ENCODE peak calls at places on chromosome 22, in ten cellular contexts. J, I, F, O, X, W, A, K, L and E are unnamed samples.

GRCh38 chr22:35301370-35301874 is 1.7 kb downstream of the TOM1 start:
- DNase-seq in J (no peak), I (peak; percentile 98), F (no peak), O (no peak), X (peak; percentile 96), W (no peak), A (peak; percentile 77), K (no peak), L (peak; percentile 39), E (peak; percentile 91)

GRCh38 chr22:26401726-26402125 is 27.3 kb upstream of the ASPHD2 start:
- DNase-seq in J (no peak), I (no peak), F (no peak), O (no peak), X (no peak), W (no peak), A (no peak), K (no peak), L (no peak), E (no peak)

GRCh38 chr22:49916851-49917250 is 1.4 kb downstream of the ALG12 start:
- DNase-seq in J (no peak), I (no peak), F (no peak), O (no peak), X (no peak), W (no peak), A (no peak), K (no peak), L (no peak), E (no peak)

GRCh38 chr22:25281675-25282345 is 62.4 kb downstream of the CRYBB2 start:
- DNase-seq in J (no peak), I (no peak), F (no peak), O (no peak), X (no peak), W (no peak), A (no peak), K (no peak), L (no peak), E (no peak)

GRCh38 chr22:43326342-43326825 is 16.8 kb downstream of the SCUBE1 start:
- DNase-seq in J (no peak), I (no peak), F (no peak), O (no peak), X (no peak), W (no peak), A (no peak), K (no peak), L (no peak), E (no peak)

GRCh38 chr22:21041937-21042336 is 3.8 kb upstream of the LRRC74B start:
- DNase-seq in J (no peak), I (peak; percentile 68), F (no peak), O (no peak), X (peak; percentile 76), W (no peak), A (no peak), K (no peak), L (no peak), E (peak; percentile 84)

GRCh38 chr22:40426671-40427070 is 56.3 kb downstream of the SGSM3 start:
- DNase-seq in J (no peak), I (peak; percentile 85), F (no peak), O (no peak), X (peak; percentile 88), W (no peak), A (no peak), K (no peak), L (no peak), E (no peak)

GRCh38 chr22:40602231-40602630 is 34.3 kb downstream of the MRTFA start:
- DNase-seq in J (no peak), I (peak; percentile 50), F (no peak), O (no peak), X (no peak), W (no peak), A (no peak), K (no peak), L (no peak), E (no peak)

DNA sequence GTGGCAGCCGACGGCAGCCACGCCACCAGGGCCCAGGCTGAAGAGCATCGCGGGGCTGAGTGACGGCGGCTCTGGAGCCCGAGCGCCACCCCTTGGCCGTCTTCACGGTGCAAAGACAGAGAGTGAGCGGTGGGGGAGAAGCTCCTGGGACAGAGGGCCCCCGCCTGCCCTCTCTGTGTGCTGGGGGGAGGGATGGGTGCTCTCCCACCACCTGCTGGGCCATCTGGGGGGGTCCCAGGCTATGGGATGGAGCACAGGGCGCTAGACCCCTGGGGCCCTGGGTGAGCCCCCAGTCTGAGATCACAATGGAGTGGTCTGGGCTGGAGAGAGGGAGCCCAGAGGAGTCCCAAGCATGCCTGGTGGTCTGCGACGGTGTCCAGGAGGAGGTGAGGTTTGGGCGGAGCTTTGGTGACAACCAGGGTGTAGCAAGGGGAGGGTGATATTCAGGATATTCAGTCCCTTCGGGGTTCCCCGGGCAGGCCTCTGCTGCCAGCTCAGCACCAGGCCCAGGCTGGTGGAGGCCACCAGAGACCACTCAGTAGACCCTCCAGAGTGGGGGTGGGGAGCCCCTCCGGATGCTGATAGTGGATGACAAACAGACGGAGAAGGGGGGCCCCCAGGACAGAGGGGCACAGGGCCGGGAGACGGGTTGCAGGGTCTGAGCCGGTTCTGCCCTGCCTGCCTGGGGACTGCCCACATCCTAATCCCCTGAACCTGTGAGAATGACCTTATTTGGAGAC is 78.1 kb upstream of the PRR5 start:
- DNase-seq in J (no peak), I (peak; percentile 20), F (no peak), O (no peak), X (peak; percentile 22), W (no peak), A (no peak), K (no peak), L (no peak), E (peak; percentile 11)
- TF ChIP-seq CTCF in J (peak; percentile 11), I (peak; percentile 48), F (peak; percentile 52), O (no peak), X (peak; percentile 63), W (peak; percentile 5), A (peak; percentile 50), K (peak; percentile 63), L (peak; percentile 21), E (peak; percentile 76)

GRCh38 chr22:24178502-24179440 is 2.5 kb upstream of the SUSD2 start:
- DNase-seq in J (no peak), I (no peak), F (no peak), O (no peak), X (no peak), W (no peak), A (no peak), K (no peak), L (no peak), E (no peak)
- TF ChIP-seq CTCF in J (no peak), I (peak; percentile 40), F (peak; percentile 37), O (peak; percentile 42), X (peak; percentile 31), W (peak; percentile 52), A (peak; percentile 33), K (peak; percentile 25), L (peak; percentile 11), E (peak; percentile 68)

GRCh38 chr22:31177420-31178162 is 17.6 kb downstream of the RNF185 start:
- DNase-seq in J (no peak), I (peak; percentile 99), F (no peak), O (no peak), X (peak; percentile 96), W (peak; percentile 35), A (peak; percentile 89), K (no peak), L (no peak), E (peak; percentile 76)
- TF ChIP-seq CTCF in J (no peak), I (no peak), F (no peak), O (no peak), X (peak; percentile 8), W (no peak), A (peak; percentile 10), K (no peak), L (no peak), E (no peak)

GRCh38 chr22:47125603-47126002 is 363.2 kb downstream of the TBC1D22A start:
- DNase-seq in J (no peak), I (no peak), F (no peak), O (no peak), X (no peak), W (no peak), A (no peak), K (no peak), L (no peak), E (no peak)
- TF ChIP-seq CTCF in J (no peak), I (peak; percentile 35), F (peak; percentile 28), O (no peak), X (peak; percentile 22), W (peak; percentile 43), A (peak; percentile 23), K (no peak), L (no peak), E (peak; percentile 61)

GRCh38 chr22:42270178-42270511 is 308 bp downstream of the TCF20 start:
- DNase-seq in J (peak; percentile 27), I (no peak), F (peak; percentile 25), O (no peak), X (no peak), W (no peak), A (no peak), K (no peak), L (no peak), E (no peak)

GRCh38 chr22:42269407-42270177 is 861 bp downstream of the TCF20 start:
- DNase-seq in J (peak; percentile 82), I (no peak), F (peak; percentile 62), O (peak; percentile 88), X (no peak), W (no peak), A (no peak), K (peak; percentile 44), L (peak; percentile 84), E (no peak)

GRCh38 chr22:42271906-42272305 is 1.5 kb upstream of the TCF20 start:
- DNase-seq in J (no peak), I (no peak), F (no peak), O (no peak), X (no peak), W (no peak), A (no peak), K (no peak), L (no peak), E (no peak)

GRCh38 chr22:42271191-42271813 is 849 bp upstream of the TCF20 start:
- DNase-seq in J (no peak), I (no peak), F (no peak), O (no peak), X (no peak), W (no peak), A (no peak), K (no peak), L (no peak), E (no peak)

DNA sequence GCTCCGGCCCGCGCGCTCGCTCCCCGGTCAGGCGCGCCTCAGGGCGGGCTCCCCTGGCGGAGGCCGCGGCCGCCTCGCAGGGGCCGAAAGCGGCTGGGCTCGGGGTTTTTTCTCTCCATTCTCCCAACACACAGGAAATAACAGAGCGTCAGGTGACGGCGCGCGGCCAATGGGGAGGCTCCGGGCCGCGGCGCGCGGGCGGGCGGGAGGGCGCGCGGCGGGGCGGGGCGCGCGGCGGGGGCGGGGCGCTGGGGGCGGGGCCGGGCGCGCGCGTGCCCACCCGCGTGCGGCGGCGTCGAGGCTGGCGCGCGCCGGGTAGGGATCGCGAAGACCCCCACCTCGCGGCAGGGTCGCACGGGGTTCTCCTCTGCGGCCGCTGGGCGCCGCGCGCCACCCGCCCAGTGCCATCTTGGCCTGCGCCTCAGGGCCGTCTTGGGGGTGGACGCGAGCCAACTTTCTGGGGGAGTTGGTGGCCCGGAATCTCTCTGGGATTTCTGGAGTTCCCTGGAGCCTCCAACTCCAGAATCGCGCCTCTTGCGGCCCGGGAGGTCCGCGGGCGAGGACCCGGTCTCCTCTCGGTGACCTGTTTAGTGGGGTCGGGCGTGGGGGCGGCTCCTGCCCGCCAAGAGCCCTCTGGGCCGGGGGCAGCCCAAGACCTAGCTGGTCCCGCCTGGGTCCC is at the start of gene TCF20:
- DNase-seq in J (peak; percentile 82), I (peak; percentile 64), F (peak; percentile 63), O (peak; percentile 99), X (peak; percentile 62), W (no peak), A (no peak), K (peak; percentile 79), L (peak; percentile 83), E (peak; percentile 43)
- TF ChIP-seq CTCF in J (no peak), I (no peak), F (no peak), O (no peak), X (peak; percentile 1), W (no peak), A (no peak), K (no peak), L (no peak), E (no peak)